ENCODE peak calls at places on chromosomes 16 and 17, in eight cellular contexts. One of them, this sample, is unnamed.

GRCh38 chr17:80782536-80783427 is 208.9 kb upstream of the CHMP6 start:
- DNase-seq in lower lobe of right lung: no peak
- DNase-seq in GM20000: no peak
- DNase-seq in endothelial cell of umbilical vein: peak; percentile 51
- DNase-seq in AG09319: no peak
- DNase-seq in HFFc6: no peak
- DNase-seq in endodermal cell: peak; percentile 60
- DNase-seq in glutamatergic neuron: no peak
- DNase-seq in this sample: no peak

GRCh38 chr16:47388705-47389104 is 72.2 kb downstream of the ITFG1 start:
- DNase-seq in glutamatergic neuron: no peak
- DNase-seq in AG09319: no peak
- DNase-seq in endothelial cell of umbilical vein: no peak
- DNase-seq in GM20000: no peak
- DNase-seq in endodermal cell: no peak
- DNase-seq in HFFc6: no peak
- DNase-seq in lower lobe of right lung: no peak
- DNase-seq in this sample: no peak

GRCh38 chr17:66507103-66507923 is 204.9 kb downstream of the PRKCA start:
- DNase-seq in endothelial cell of umbilical vein: peak; percentile 69
- DNase-seq in HFFc6: peak; percentile 64
- DNase-seq in GM20000: no peak
- DNase-seq in lower lobe of right lung: no peak
- DNase-seq in glutamatergic neuron: no peak
- DNase-seq in AG09319: peak; percentile 49
- DNase-seq in endodermal cell: no peak
- DNase-seq in this sample: no peak

GRCh38 chr17:65039349-65039988 is 17.1 kb downstream of the GNA13 start:
- DNase-seq in HFFc6: no peak
- DNase-seq in endodermal cell: no peak
- DNase-seq in endothelial cell of umbilical vein: no peak
- DNase-seq in glutamatergic neuron: no peak
- DNase-seq in AG09319: no peak
- DNase-seq in lower lobe of right lung: no peak
- DNase-seq in GM20000: peak; percentile 55
- DNase-seq in this sample: no peak

GRCh38 chr17:10127819-10128375 is 70.5 kb downstream of the GAS7 start:
- DNase-seq in HFFc6: peak; percentile 88
- DNase-seq in lower lobe of right lung: peak; percentile 79
- DNase-seq in glutamatergic neuron: no peak
- DNase-seq in endothelial cell of umbilical vein: no peak
- DNase-seq in endodermal cell: peak; percentile 69
- DNase-seq in AG09319: peak; percentile 65
- DNase-seq in GM20000: no peak
- DNase-seq in this sample: peak; percentile 85

GRCh38 chr17:1762906-1763829 is 1.3 kb downstream of the SERPINF1 start:
- DNase-seq in AG09319: peak; percentile 71
- DNase-seq in endodermal cell: peak; percentile 80
- DNase-seq in lower lobe of right lung: no peak
- DNase-seq in glutamatergic neuron: no peak
- DNase-seq in GM20000: no peak
- DNase-seq in endothelial cell of umbilical vein: no peak
- DNase-seq in HFFc6: peak; percentile 28
- DNase-seq in this sample: peak; percentile 84

GRCh38 chr16:19330801-19331484 is 45.4 kb downstream of the CLEC19A start:
- DNase-seq in HFFc6: peak; percentile 4
- DNase-seq in endothelial cell of umbilical vein: no peak
- DNase-seq in lower lobe of right lung: no peak
- DNase-seq in GM20000: no peak
- DNase-seq in AG09319: no peak
- DNase-seq in endodermal cell: no peak
- DNase-seq in glutamatergic neuron: no peak
- DNase-seq in this sample: no peak

GRCh38 chr16:2831203-2831602 is 1.1 kb downstream of the ZG16B start:
- DNase-seq in lower lobe of right lung: peak; percentile 43
- DNase-seq in glutamatergic neuron: no peak
- DNase-seq in AG09319: no peak
- DNase-seq in endodermal cell: no peak
- DNase-seq in endothelial cell of umbilical vein: no peak
- DNase-seq in GM20000: no peak
- DNase-seq in HFFc6: no peak
- DNase-seq in this sample: no peak

GRCh38 chr16:64687796-64688195 is 434.1 kb downstream of the CDH11 start:
- DNase-seq in endodermal cell: no peak
- DNase-seq in GM20000: no peak
- DNase-seq in glutamatergic neuron: no peak
- DNase-seq in endothelial cell of umbilical vein: no peak
- DNase-seq in HFFc6: no peak
- DNase-seq in AG09319: no peak
- DNase-seq in lower lobe of right lung: no peak
- DNase-seq in this sample: no peak

GRCh38 chr16:4386452-4386813 is 14.8 kb downstream of the VASN start:
- DNase-seq in glutamatergic neuron: no peak
- DNase-seq in AG09319: no peak
- DNase-seq in endothelial cell of umbilical vein: no peak
- DNase-seq in HFFc6: peak; percentile 55
- DNase-seq in lower lobe of right lung: no peak
- DNase-seq in GM20000: no peak
- DNase-seq in endodermal cell: peak; percentile 46
- DNase-seq in this sample: no peak

GRCh38 chr17:40463122-40463550 is 19.9 kb downstream of the IGFBP4 start:
- DNase-seq in GM20000: no peak
- DNase-seq in glutamatergic neuron: no peak
- DNase-seq in lower lobe of right lung: no peak
- DNase-seq in AG09319: no peak
- DNase-seq in HFFc6: no peak
- DNase-seq in endothelial cell of umbilical vein: no peak
- DNase-seq in endodermal cell: peak; percentile 78
- DNase-seq in this sample: no peak

GRCh38 chr17:40462343-40463121 is 19.3 kb downstream of the IGFBP4 start:
- DNase-seq in GM20000: no peak
- DNase-seq in lower lobe of right lung: no peak
- DNase-seq in endothelial cell of umbilical vein: no peak
- DNase-seq in glutamatergic neuron: no peak
- DNase-seq in HFFc6: no peak
- DNase-seq in AG09319: no peak
- DNase-seq in endodermal cell: no peak
- DNase-seq in this sample: no peak

GRCh38 chr17:40461774-40462342 is 18.6 kb downstream of the IGFBP4 start:
- DNase-seq in glutamatergic neuron: no peak
- DNase-seq in HFFc6: no peak
- DNase-seq in GM20000: no peak
- DNase-seq in endothelial cell of umbilical vein: no peak
- DNase-seq in AG09319: no peak
- DNase-seq in endodermal cell: no peak
- DNase-seq in lower lobe of right lung: no peak
- DNase-seq in this sample: no peak

GRCh38 chr17:40466298-40466971 is 23.2 kb downstream of the IGFBP4 start:
- DNase-seq in lower lobe of right lung: no peak
- DNase-seq in glutamatergic neuron: no peak
- DNase-seq in HFFc6: no peak
- DNase-seq in GM20000: no peak
- DNase-seq in endothelial cell of umbilical vein: no peak
- DNase-seq in AG09319: no peak
- DNase-seq in endodermal cell: no peak
- DNase-seq in this sample: no peak

GRCh38 chr17:40464392-40464855 is 21.2 kb downstream of the IGFBP4 start:
- DNase-seq in glutamatergic neuron: no peak
- DNase-seq in endodermal cell: peak; percentile 74
- DNase-seq in GM20000: no peak
- DNase-seq in AG09319: no peak
- DNase-seq in lower lobe of right lung: no peak
- DNase-seq in endothelial cell of umbilical vein: no peak
- DNase-seq in HFFc6: no peak
- DNase-seq in this sample: no peak
- TF ChIP-seq CTCF in glutamatergic neuron: no peak
- TF ChIP-seq CTCF in endodermal cell: no peak
- TF ChIP-seq CTCF in GM20000: no peak
- TF ChIP-seq CTCF in AG09319: no peak
- TF ChIP-seq CTCF in lower lobe of right lung: no peak
- TF ChIP-seq CTCF in endothelial cell of umbilical vein: no peak
- TF ChIP-seq CTCF in HFFc6: no peak
- TF ChIP-seq CTCF in this sample: no peak

GRCh38 chr16:85309656-85310587 is 197.7 kb upstream of the CIBAR2 start:
- DNase-seq in glutamatergic neuron: no peak
- DNase-seq in lower lobe of right lung: peak; percentile 81
- DNase-seq in endodermal cell: peak; percentile 81
- DNase-seq in GM20000: no peak
- DNase-seq in AG09319: no peak
- DNase-seq in endothelial cell of umbilical vein: no peak
- DNase-seq in HFFc6: no peak
- DNase-seq in this sample: no peak
- TF ChIP-seq CTCF in glutamatergic neuron: no peak
- TF ChIP-seq CTCF in lower lobe of right lung: no peak
- TF ChIP-seq CTCF in endodermal cell: no peak
- TF ChIP-seq CTCF in GM20000: no peak
- TF ChIP-seq CTCF in AG09319: no peak
- TF ChIP-seq CTCF in endothelial cell of umbilical vein: no peak
- TF ChIP-seq CTCF in HFFc6: no peak
- TF ChIP-seq CTCF in this sample: no peak

GRCh38 chr17:57875109-57876022 is 25.5 kb upstream of the MRPS23 start:
- DNase-seq in endodermal cell: peak; percentile 96
- DNase-seq in glutamatergic neuron: peak; percentile 70
- DNase-seq in lower lobe of right lung: peak; percentile 84
- DNase-seq in HFFc6: peak; percentile 97
- DNase-seq in GM20000: no peak
- DNase-seq in endothelial cell of umbilical vein: peak; percentile 98
- DNase-seq in AG09319: peak; percentile 96
- DNase-seq in this sample: peak; percentile 95
- TF ChIP-seq CTCF in endodermal cell: peak; percentile 58
- TF ChIP-seq CTCF in glutamatergic neuron: peak; percentile 65
- TF ChIP-seq CTCF in lower lobe of right lung: peak; percentile 32
- TF ChIP-seq CTCF in HFFc6: peak; percentile 82
- TF ChIP-seq CTCF in GM20000: no peak
- TF ChIP-seq CTCF in endothelial cell of umbilical vein: peak; percentile 57
- TF ChIP-seq CTCF in AG09319: peak; percentile 73
- TF ChIP-seq CTCF in this sample: peak; percentile 55

DNA sequence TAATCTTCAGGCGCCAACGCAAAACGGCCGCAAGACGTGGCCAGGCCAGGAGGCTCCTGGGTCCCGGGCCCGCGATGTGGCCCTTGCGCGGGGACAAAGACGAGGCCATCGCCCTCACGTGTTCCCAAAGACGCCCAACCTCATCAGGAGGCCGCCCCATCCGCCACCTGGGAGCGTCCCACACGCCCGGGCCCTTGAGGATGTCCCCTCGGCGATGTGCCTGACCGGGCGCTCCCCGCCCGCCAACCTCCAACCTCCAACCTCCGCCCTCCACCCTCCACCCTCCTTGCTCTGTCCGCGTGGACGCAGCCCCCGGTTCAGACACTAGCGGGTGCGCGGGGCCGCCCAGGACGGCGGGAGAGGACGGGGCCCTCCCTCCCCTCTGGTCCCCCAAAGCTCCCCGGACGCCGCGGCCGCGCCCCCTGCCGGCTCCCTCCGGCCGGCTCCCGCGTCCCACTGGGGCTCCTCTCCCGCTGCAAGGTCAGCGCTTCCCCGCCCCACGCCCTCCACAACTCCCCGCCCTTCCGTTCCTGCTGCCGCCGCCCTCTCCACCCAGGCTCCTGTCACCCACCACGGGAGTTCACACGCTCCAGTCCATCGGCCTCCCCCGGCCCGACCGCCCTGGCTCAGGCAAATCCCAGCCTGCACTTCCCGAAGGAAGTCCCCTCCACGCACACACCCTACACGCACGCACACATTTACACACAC is 250.8 kb upstream of the RPL38 start:
- DNase-seq in lower lobe of right lung: peak; percentile 56
- DNase-seq in endodermal cell: peak; percentile 90
- DNase-seq in GM20000: peak; percentile 63
- DNase-seq in glutamatergic neuron: peak; percentile 81
- DNase-seq in HFFc6: no peak
- DNase-seq in AG09319: no peak
- DNase-seq in endothelial cell of umbilical vein: no peak
- DNase-seq in this sample: no peak
- TF ChIP-seq CTCF in lower lobe of right lung: peak; percentile 40
- TF ChIP-seq CTCF in endodermal cell: peak; percentile 77
- TF ChIP-seq CTCF in GM20000: no peak
- TF ChIP-seq CTCF in glutamatergic neuron: peak; percentile 59
- TF ChIP-seq CTCF in HFFc6: no peak
- TF ChIP-seq CTCF in AG09319: no peak
- TF ChIP-seq CTCF in endothelial cell of umbilical vein: no peak
- TF ChIP-seq CTCF in this sample: peak; percentile 27

This sample was measured in HFF-Myc.